ENCODE peak calls at places on chromosomes 16 and 17, in ten cellular contexts. G is BE2C; U is heart left ventricle; H is WERI-Rb-1; S is thoracic aorta; O is neuronal stem cell; D is CD4-positive, CD25-positive, alpha-beta regulatory T cell; M is neural progenitor cell; P is CD8-positive, alpha-beta memory T cell; T is HAP-1. X is an unnamed sample. For H3K27me3 and H3K36me3, the result is how much of the 10 kb centered on the place peaks cover.

GRCh38 chr16:72072514-72073342 is 9.7 kb downstream of the HPR start:
- DNase-seq in G (no peak), H (no peak), S (no peak), U (peak), T (no peak), O (no peak), P (no peak), D (no peak), M (peak), X (no peak)

GRCh38 chr17:17846003-17846402 is 9.2 kb upstream of the SREBF1 start:
- DNase-seq in H (no peak), S (no peak), O (no peak), G (no peak), D (no peak), P (no peak), T (no peak), U (no peak), M (no peak), X (no peak)

GRCh38 chr17:64449545-64449944 is 630 bp downstream of the MILR1 start:
- DNase-seq in T (no peak), O (no peak), G (no peak), H (no peak), D (no peak), M (no peak), U (no peak), P (no peak), S (no peak), X (no peak)

GRCh38 chr16:85515830-85516397 is 97.2 kb upstream of the GSE1 start:
- DNase-seq in S (no peak), T (no peak), P (no peak), M (no peak), U (no peak), G (peak), O (no peak), H (peak), D (no peak), X (no peak)

GRCh38 chr17:65523853-65524664 is 37.4 kb downstream of the AXIN2 start:
- DNase-seq in O (no peak), G (no peak), P (no peak), D (no peak), M (no peak), U (no peak), H (no peak), S (no peak), T (no peak), X (no peak)

GRCh38 chr17:18158022-18158600 is 25.5 kb upstream of the ALKBH5 start:
- DNase-seq in M (peak), S (peak), U (peak), H (no peak), D (peak), G (peak), O (peak), P (peak), T (no peak), X (peak)

GRCh38 chr16:81731636-81732035 is 47.5 kb upstream of the PLCG2 start:
- DNase-seq in D (no peak), G (no peak), P (no peak), M (peak), U (no peak), O (no peak), H (no peak), T (no peak), S (no peak), X (no peak)

GRCh38 chr17:47188266-47188665 is 829 bp downstream of the CDC27 start:
- DNase-seq in U (no peak), O (peak), S (no peak), T (peak), G (no peak), H (no peak), D (no peak), M (no peak), P (no peak), X (peak)

GRCh38 chr17:48457080-48457836 is 27.2 kb upstream of the SKAP1 start:
- DNase-seq in T (peak), D (peak), O (peak), P (peak), S (no peak), H (peak), G (peak), U (peak), M (peak), X (peak)

GRCh38 chr16:49788936-49789335 is 67.0 kb downstream of the ZNF423 start:
- DNase-seq in M (no peak), T (no peak), G (no peak), H (no peak), U (no peak), S (no peak), D (no peak), P (no peak), O (no peak), X (no peak)
- H3K4me3 ChIP-seq in M (no peak), T (no peak), G (no peak), H (no peak), U (no peak), S (no peak), D (no peak), P (no peak), O (no peak), X (no peak)

DNA sequence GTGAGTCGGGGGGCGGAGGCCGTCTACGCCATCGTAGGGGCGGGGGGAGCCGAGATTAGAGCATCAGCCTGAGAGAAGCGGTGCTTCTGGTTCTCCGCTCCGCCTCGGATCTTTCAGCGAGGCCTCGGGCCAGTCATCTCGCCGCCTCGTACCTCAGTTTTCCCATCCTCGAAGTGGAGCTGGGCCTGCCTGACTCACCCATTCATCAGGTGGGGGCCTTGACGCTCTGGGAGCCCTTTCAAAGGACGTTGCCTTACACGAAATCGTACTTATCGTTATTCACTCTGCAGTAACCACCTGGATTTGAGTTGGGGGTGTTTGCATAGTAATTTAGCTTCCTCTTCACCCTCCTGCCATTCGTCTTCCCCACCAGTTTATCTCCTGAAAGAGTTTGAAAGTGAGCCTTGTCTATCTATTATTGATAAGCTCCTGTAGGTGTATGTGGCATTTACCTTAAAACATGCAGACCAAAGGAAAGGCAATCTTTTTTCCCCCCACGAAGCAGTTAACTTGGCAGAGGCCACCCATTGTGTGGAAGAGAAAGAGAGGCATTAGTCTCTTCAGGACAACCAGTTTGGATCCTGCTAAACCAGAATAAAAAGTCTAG is 674 bp downstream of the TAF15 start:
- DNase-seq in M (no peak), S (no peak), P (no peak), H (no peak), D (no peak), G (no peak), U (no peak), O (no peak), T (no peak), X (no peak)
- H3K27me3 ChIP-seq in M (under half), S (under half), P (under half), H (under half), D (under half), G (under half), U (under half), O (under half), T (under half), X (under half)

GRCh38 chr17:2705263-2705662 is 6.3 kb downstream of the CLUH start:
- DNase-seq in P (no peak), G (no peak), U (no peak), S (no peak), H (no peak), T (no peak), O (no peak), M (no peak), D (no peak), X (no peak)

GRCh38 chr17:2704890-2705248 is 6.7 kb downstream of the CLUH start:
- DNase-seq in T (no peak), P (no peak), D (no peak), G (no peak), M (peak), O (no peak), U (no peak), H (no peak), S (no peak), X (no peak)

GRCh38 chr17:2703606-2704005 is 8.0 kb downstream of the CLUH start:
- DNase-seq in O (no peak), U (no peak), S (no peak), H (no peak), G (no peak), M (no peak), D (no peak), P (no peak), T (no peak), X (no peak)

GRCh38 chr17:2703181-2703580 is 8.4 kb downstream of the CLUH start:
- DNase-seq in G (no peak), D (no peak), O (no peak), P (no peak), S (no peak), T (no peak), H (no peak), M (no peak), U (peak), X (no peak)

GRCh38 chr17:2704031-2704889 is 7.3 kb downstream of the CLUH start:
- DNase-seq in O (no peak), D (no peak), T (no peak), G (no peak), P (no peak), H (no peak), U (peak), S (no peak), M (no peak), X (no peak)
- H3K36me3 ChIP-seq in O (under half), D (under half), T (half or more), G (under half), P (under half), H (under half), U (under half), S (under half), M (under half), X (under half)

DNA sequence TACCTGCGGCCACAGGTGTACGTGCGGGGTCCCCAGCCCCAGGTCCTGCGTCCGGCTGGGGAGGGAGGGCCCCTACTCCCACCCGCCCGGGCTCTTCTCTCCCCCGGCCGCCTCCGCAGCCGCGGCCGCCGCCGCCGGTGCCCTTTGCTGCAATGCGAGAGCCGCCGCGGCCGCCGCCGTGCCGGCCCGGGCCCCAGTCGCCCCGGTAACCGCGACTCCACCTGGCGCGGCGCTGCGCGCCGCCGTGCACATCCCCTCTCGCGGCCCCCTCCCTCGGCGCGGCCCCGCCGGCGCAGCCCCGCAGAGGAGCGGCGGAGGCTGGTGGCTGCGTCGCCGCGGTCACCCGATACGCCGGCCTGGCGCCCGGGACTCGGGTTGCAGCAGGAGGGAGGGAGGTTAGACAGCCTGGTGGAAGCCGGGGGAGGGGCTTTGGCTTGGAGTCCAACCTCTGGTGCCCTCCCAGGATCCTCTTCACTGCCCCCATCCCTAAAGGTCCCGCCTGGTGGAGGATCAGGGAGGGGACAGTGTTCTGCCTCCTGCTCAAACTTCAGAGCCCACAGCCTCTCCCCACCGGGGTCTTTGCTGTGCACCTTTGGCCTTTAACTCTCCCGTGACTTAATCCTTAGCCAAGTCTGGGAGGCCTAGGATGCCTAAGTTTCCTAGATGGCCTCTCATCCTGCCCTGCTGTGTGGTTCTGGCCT is 32.9 kb downstream of the SRCIN1 start:
- DNase-seq in U (no peak), O (peak), H (peak), T (peak), P (no peak), M (peak), D (no peak), S (no peak), G (peak), X (no peak)
- H3K4me3 ChIP-seq in U (peak), O (peak), H (peak), T (peak), P (no peak), M (peak), D (no peak), S (peak), G (peak), X (no peak)

GRCh38 chr17:45908460-45908859 is 14.1 kb downstream of the MAPT start:
- DNase-seq in G (no peak), H (no peak), M (no peak), T (no peak), U (no peak), O (no peak), D (no peak), S (no peak), P (no peak), X (no peak)

GRCh38 chr17:45908935-45909334 is 14.6 kb downstream of the MAPT start:
- DNase-seq in O (no peak), P (no peak), M (no peak), T (no peak), S (no peak), U (no peak), G (no peak), D (no peak), H (no peak), X (no peak)

GRCh38 chr17:45912319-45912718 is 18.0 kb downstream of the MAPT start:
- DNase-seq in D (no peak), H (no peak), P (no peak), U (no peak), G (no peak), S (no peak), M (no peak), T (no peak), O (no peak), X (no peak)

GRCh38 chr17:45907720-45908395 is 13.5 kb downstream of the MAPT start:
- DNase-seq in H (peak), U (no peak), P (no peak), M (no peak), G (peak), O (no peak), D (no peak), T (no peak), S (no peak), X (no peak)

GRCh38 chr17:45910667-45911066 is 16.3 kb downstream of the MAPT start:
- DNase-seq in H (no peak), G (no peak), M (no peak), D (no peak), T (no peak), S (no peak), U (no peak), P (no peak), O (no peak), X (no peak)
- H3K27me3 ChIP-seq in H (under half), G (under half), M (under half), D (under half), T (under half), S (under half), U (under half), P (under half), O (under half), X (under half)